ENCODE peak calls at places on chromosomes 3 and 15, in five cellular contexts. One of them, this sample, is unnamed. For H3K9me3, the result is how much of the 10 kb centered on the place peaks cover.

GRCh38 chr3:20622304-20622703 is 436.3 kb upstream of the SGO1 start:
- DNase-seq in left ventricle myocardium inferior: no peak
- DNase-seq in GM23248: peak
- DNase-seq in CD4-positive, alpha-beta T cell: no peak
- DNase-seq in right atrium auricular region: no peak
- DNase-seq in this sample: no peak

GRCh38 chr3:102255736-102256135 is 179.1 kb upstream of the ZPLD1 start:
- DNase-seq in left ventricle myocardium inferior: no peak
- DNase-seq in GM23248: peak
- DNase-seq in CD4-positive, alpha-beta T cell: no peak
- DNase-seq in right atrium auricular region: no peak
- DNase-seq in this sample: no peak

GRCh38 chr15:95739161-95739560 is 591.3 kb upstream of the NR2F2 start:
- DNase-seq in left ventricle myocardium inferior: no peak
- DNase-seq in GM23248: no peak
- DNase-seq in CD4-positive, alpha-beta T cell: no peak
- DNase-seq in right atrium auricular region: no peak
- DNase-seq in this sample: no peak

GRCh38 chr3:48885753-48886152 is 12.9 kb downstream of the SLC25A20 start:
- DNase-seq in left ventricle myocardium inferior: no peak
- DNase-seq in GM23248: peak
- DNase-seq in CD4-positive, alpha-beta T cell: no peak
- DNase-seq in right atrium auricular region: no peak
- DNase-seq in this sample: no peak

GRCh38 chr3:72818915-72819314 is 29.3 kb downstream of the SHQ1 start:
- DNase-seq in left ventricle myocardium inferior: no peak
- DNase-seq in GM23248: peak
- DNase-seq in CD4-positive, alpha-beta T cell: no peak
- DNase-seq in right atrium auricular region: no peak
- DNase-seq in this sample: no peak

GRCh38 chr3:191328963-191329653 is at the start of gene CCDC50:
- DNase-seq in left ventricle myocardium inferior: peak
- DNase-seq in GM23248: peak
- DNase-seq in CD4-positive, alpha-beta T cell: peak
- DNase-seq in right atrium auricular region: peak
- DNase-seq in this sample: peak

GRCh38 chr3:132288357-132288756 is 28.9 kb upstream of the ACP3 start:
- DNase-seq in left ventricle myocardium inferior: no peak
- DNase-seq in GM23248: peak
- DNase-seq in CD4-positive, alpha-beta T cell: no peak
- DNase-seq in right atrium auricular region: no peak
- DNase-seq in this sample: no peak

GRCh38 chr3:153043729-153044314 is 118.2 kb upstream of the RAP2B start:
- DNase-seq in left ventricle myocardium inferior: no peak
- DNase-seq in GM23248: peak
- DNase-seq in CD4-positive, alpha-beta T cell: no peak
- DNase-seq in right atrium auricular region: no peak
- DNase-seq in this sample: no peak

GRCh38 chr15:43518073-43518761 is 809 bp downstream of the MAP1A start:
- DNase-seq in left ventricle myocardium inferior: no peak
- DNase-seq in GM23248: peak
- DNase-seq in CD4-positive, alpha-beta T cell: no peak
- DNase-seq in right atrium auricular region: peak
- DNase-seq in this sample: peak

DNA sequence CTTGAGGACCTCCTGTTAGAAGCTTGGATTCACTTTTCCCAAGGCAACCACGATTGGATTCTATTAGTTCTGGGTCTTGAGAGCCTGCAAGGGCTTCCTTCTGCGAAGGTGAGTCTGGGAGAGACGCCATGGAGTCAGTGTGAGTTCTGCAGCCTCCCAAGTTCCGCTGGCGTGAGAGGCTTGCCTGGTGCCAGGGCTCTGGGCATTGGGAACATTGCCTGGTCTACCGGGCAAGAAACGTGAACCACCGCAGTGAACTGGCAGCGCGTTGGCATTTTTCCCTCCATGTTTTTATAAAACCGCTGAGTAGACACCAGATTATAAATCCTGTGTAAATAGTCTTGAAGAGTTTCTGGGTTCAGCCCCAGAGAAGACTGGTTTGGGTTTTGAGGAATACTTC is 160.9 kb downstream of the IGF1R start:
- DNase-seq in left ventricle myocardium inferior: peak
- DNase-seq in GM23248: no peak
- DNase-seq in CD4-positive, alpha-beta T cell: no peak
- DNase-seq in right atrium auricular region: no peak
- DNase-seq in this sample: no peak
- H3K9me3 ChIP-seq in left ventricle myocardium inferior: under half
- H3K9me3 ChIP-seq in GM23248: under half
- H3K9me3 ChIP-seq in CD4-positive, alpha-beta T cell: under half
- H3K9me3 ChIP-seq in right atrium auricular region: under half
- H3K9me3 ChIP-seq in this sample: under half

GRCh38 chr15:75921732-75922703 is 18.3 kb downstream of the FBXO22 start:
- DNase-seq in left ventricle myocardium inferior: no peak
- DNase-seq in GM23248: peak
- DNase-seq in CD4-positive, alpha-beta T cell: no peak
- DNase-seq in right atrium auricular region: no peak
- DNase-seq in this sample: no peak
- H3K27ac ChIP-seq in left ventricle myocardium inferior: no peak
- H3K27ac ChIP-seq in GM23248: no peak
- H3K27ac ChIP-seq in CD4-positive, alpha-beta T cell: no peak
- H3K27ac ChIP-seq in right atrium auricular region: no peak
- H3K27ac ChIP-seq in this sample: no peak

GRCh38 chr3:144879701-144880100 is 908.1 kb downstream of the DIPK2A start:
- DNase-seq in left ventricle myocardium inferior: no peak
- DNase-seq in GM23248: no peak
- DNase-seq in CD4-positive, alpha-beta T cell: no peak
- DNase-seq in right atrium auricular region: no peak
- DNase-seq in this sample: no peak
- H3K9me3 ChIP-seq in left ventricle myocardium inferior: under half
- H3K9me3 ChIP-seq in GM23248: under half
- H3K9me3 ChIP-seq in CD4-positive, alpha-beta T cell: under half
- H3K9me3 ChIP-seq in right atrium auricular region: under half
- H3K9me3 ChIP-seq in this sample: under half

GRCh38 chr3:25781758-25782594 is 1.3 kb downstream of the NGLY1 start:
- DNase-seq in left ventricle myocardium inferior: no peak
- DNase-seq in GM23248: no peak
- DNase-seq in CD4-positive, alpha-beta T cell: no peak
- DNase-seq in right atrium auricular region: no peak
- DNase-seq in this sample: no peak

GRCh38 chr3:25784971-25785370 is 1.7 kb upstream of the NGLY1 start:
- DNase-seq in left ventricle myocardium inferior: no peak
- DNase-seq in GM23248: no peak
- DNase-seq in CD4-positive, alpha-beta T cell: no peak
- DNase-seq in right atrium auricular region: no peak
- DNase-seq in this sample: no peak

GRCh38 chr3:25782636-25782937 is 656 bp downstream of the NGLY1 start:
- DNase-seq in left ventricle myocardium inferior: no peak
- DNase-seq in GM23248: no peak
- DNase-seq in CD4-positive, alpha-beta T cell: no peak
- DNase-seq in right atrium auricular region: no peak
- DNase-seq in this sample: no peak

GRCh38 chr3:25782938-25783660 is at the start of gene NGLY1:
- DNase-seq in left ventricle myocardium inferior: peak
- DNase-seq in GM23248: peak
- DNase-seq in CD4-positive, alpha-beta T cell: peak
- DNase-seq in right atrium auricular region: peak
- DNase-seq in this sample: peak

DNA sequence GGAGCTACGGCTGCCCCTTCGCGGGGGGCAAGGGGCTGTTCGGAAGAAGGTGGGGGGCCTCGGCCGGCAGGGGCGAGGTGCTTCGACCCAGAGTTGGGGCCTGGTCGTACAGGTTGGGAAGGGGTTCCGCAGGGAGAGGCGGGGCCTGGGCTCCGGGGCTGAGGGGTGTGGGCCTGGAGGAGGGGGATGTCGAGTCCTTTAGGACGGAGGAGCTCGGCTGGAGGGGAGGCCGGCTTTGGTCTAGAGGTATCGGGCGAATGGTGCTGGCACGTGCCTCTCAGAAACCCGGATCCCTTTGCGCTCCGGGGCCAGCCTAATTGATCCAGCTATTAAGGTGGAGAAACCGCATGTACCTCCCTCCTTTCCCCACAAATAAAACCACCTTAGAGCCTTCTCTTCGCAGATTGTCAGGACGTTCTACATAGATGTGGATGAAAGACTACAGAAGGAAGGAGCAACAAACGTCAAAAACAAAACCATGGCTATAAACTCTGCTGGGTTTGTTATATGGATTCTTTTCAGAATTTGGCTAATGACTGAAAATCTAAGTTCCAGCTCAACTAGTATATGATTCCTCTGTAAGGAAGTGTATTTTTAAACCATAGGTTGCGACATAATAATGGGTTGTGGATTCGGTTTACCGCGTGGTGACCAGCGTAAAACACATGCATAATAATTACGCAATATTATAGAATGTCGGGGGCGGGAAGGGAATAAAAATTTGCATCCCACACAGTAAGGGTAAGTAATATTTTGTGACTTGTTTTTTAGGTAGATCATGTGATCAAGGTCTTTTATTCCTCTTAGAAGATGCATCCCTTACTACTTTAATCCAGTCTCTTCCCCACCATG is 644 bp upstream of the NGLY1 start:
- DNase-seq in left ventricle myocardium inferior: no peak
- DNase-seq in GM23248: peak
- DNase-seq in CD4-positive, alpha-beta T cell: no peak
- DNase-seq in right atrium auricular region: no peak
- DNase-seq in this sample: peak
- H3K27ac ChIP-seq in left ventricle myocardium inferior: peak
- H3K27ac ChIP-seq in GM23248: peak
- H3K27ac ChIP-seq in CD4-positive, alpha-beta T cell: peak
- H3K27ac ChIP-seq in right atrium auricular region: peak
- H3K27ac ChIP-seq in this sample: peak

GRCh38 chr3:14700891-14701290 is 25.9 kb downstream of the C3orf20 start:
- DNase-seq in left ventricle myocardium inferior: no peak
- DNase-seq in GM23248: no peak
- DNase-seq in CD4-positive, alpha-beta T cell: no peak
- DNase-seq in right atrium auricular region: no peak
- DNase-seq in this sample: no peak
- H3K9me3 ChIP-seq in left ventricle myocardium inferior: under half
- H3K9me3 ChIP-seq in GM23248: under half
- H3K9me3 ChIP-seq in CD4-positive, alpha-beta T cell: under half
- H3K9me3 ChIP-seq in right atrium auricular region: under half
- H3K9me3 ChIP-seq in this sample: under half

GRCh38 chr15:68053701-68053996 is 466 bp upstream of the PIAS1 start:
- DNase-seq in left ventricle myocardium inferior: no peak
- DNase-seq in GM23248: no peak
- DNase-seq in CD4-positive, alpha-beta T cell: no peak
- DNase-seq in right atrium auricular region: no peak
- DNase-seq in this sample: no peak

GRCh38 chr15:68054658-68055223 is 626 bp downstream of the PIAS1 start:
- DNase-seq in left ventricle myocardium inferior: peak
- DNase-seq in GM23248: peak
- DNase-seq in CD4-positive, alpha-beta T cell: peak
- DNase-seq in right atrium auricular region: peak
- DNase-seq in this sample: peak

GRCh38 chr15:68053001-68053400 is 1.1 kb upstream of the PIAS1 start:
- DNase-seq in left ventricle myocardium inferior: no peak
- DNase-seq in GM23248: no peak
- DNase-seq in CD4-positive, alpha-beta T cell: no peak
- DNase-seq in right atrium auricular region: no peak
- DNase-seq in this sample: no peak

GRCh38 chr15:68055224-68055705 is 1.1 kb downstream of the PIAS1 start:
- DNase-seq in left ventricle myocardium inferior: no peak
- DNase-seq in GM23248: peak
- DNase-seq in CD4-positive, alpha-beta T cell: peak
- DNase-seq in right atrium auricular region: peak
- DNase-seq in this sample: no peak

GRCh38 chr15:68053997-68054657 is at the start of gene PIAS1:
- DNase-seq in left ventricle myocardium inferior: peak
- DNase-seq in GM23248: peak
- DNase-seq in CD4-positive, alpha-beta T cell: peak
- DNase-seq in right atrium auricular region: peak
- DNase-seq in this sample: peak
- H3K27ac ChIP-seq in left ventricle myocardium inferior: peak
- H3K27ac ChIP-seq in GM23248: peak
- H3K27ac ChIP-seq in CD4-positive, alpha-beta T cell: peak
- H3K27ac ChIP-seq in right atrium auricular region: peak
- H3K27ac ChIP-seq in this sample: peak

GRCh38 chr15:87115795-87116194 is 1036.1 kb downstream of the AGBL1 start:
- DNase-seq in left ventricle myocardium inferior: no peak
- DNase-seq in GM23248: no peak
- DNase-seq in CD4-positive, alpha-beta T cell: no peak
- DNase-seq in right atrium auricular region: no peak
- DNase-seq in this sample: no peak
- H3K9me3 ChIP-seq in left ventricle myocardium inferior: under half
- H3K9me3 ChIP-seq in GM23248: under half
- H3K9me3 ChIP-seq in CD4-positive, alpha-beta T cell: under half
- H3K9me3 ChIP-seq in right atrium auricular region: under half
- H3K9me3 ChIP-seq in this sample: under half

DNA sequence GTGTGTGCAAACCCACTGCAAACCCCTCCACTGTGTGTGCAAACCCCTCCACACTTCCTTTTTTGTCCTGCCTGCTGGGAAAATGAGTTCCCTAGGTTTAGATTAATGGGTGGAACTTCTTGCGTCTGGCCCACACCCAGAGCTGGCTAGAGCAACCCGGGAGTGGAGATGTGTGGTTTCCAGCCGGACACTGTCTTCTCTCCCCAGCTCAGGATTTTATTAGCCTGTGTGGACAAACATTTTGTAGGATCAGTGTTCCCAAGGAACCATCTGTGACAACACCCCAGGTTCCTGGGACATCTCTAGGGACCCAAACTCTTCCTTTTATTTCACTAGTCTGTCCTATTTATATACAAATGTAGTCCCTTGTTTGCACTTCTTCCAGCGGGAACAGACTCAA is 9.6 kb upstream of the LRRK1 start:
- DNase-seq in left ventricle myocardium inferior: no peak
- DNase-seq in GM23248: no peak
- DNase-seq in CD4-positive, alpha-beta T cell: no peak
- DNase-seq in right atrium auricular region: no peak
- DNase-seq in this sample: no peak
- H3K27ac ChIP-seq in left ventricle myocardium inferior: no peak
- H3K27ac ChIP-seq in GM23248: no peak
- H3K27ac ChIP-seq in CD4-positive, alpha-beta T cell: no peak
- H3K27ac ChIP-seq in right atrium auricular region: no peak
- H3K27ac ChIP-seq in this sample: no peak

This sample was measured in ovary.